ENCODE peak calls at places on chromosomes 4 and X, in five cellular contexts. W is NCI-H345, P is PC-3, D is heart left ventricle, J is GM23248. X is an unnamed sample.

GRCh38 chrX:123884809-123885408 is 25.1 kb downstream of the XIAP start:
- DNase-seq in W (no peak), P (peak), D (no peak), J (peak), X (peak)

GRCh38 chrX:112851806-112852205 is 11.2 kb upstream of the AMOT start:
- DNase-seq in W (no peak), P (no peak), D (peak), J (peak), X (no peak)

GRCh38 chr4:69764311-69764710 is 3.9 kb upstream of the SULT1B1 start:
- DNase-seq in W (no peak), P (no peak), D (no peak), J (no peak), X (no peak)

GRCh38 chrX:40143001-40143400 is 45.2 kb upstream of the BCOR start:
- DNase-seq in W (no peak), P (no peak), D (no peak), J (no peak), X (peak)

GRCh38 chrX:40646489-40647306 is 663 bp downstream of the CXorf38 start:
- DNase-seq in W (no peak), P (peak), D (peak), J (peak), X (peak)

GRCh38 chr4:77092832-77093800 is 17.3 kb upstream of the CCNI start:
- DNase-seq in W (no peak), P (peak), D (no peak), J (peak), X (no peak)

GRCh38 chrX:100654256-100654655 is 10.3 kb downstream of the SRPX2 start:
- DNase-seq in W (no peak), P (peak), D (no peak), J (peak), X (peak)

GRCh38 chr4:101501421-101501820 is 154.1 kb upstream of the PPP3CA start:
- DNase-seq in W (no peak), P (no peak), D (no peak), J (no peak), X (no peak)

GRCh38 chr4:62470421-62470983 is 1270.4 kb downstream of the ADGRL3 start:
- DNase-seq in W (no peak), P (no peak), D (no peak), J (no peak), X (no peak)

GRCh38 chr4:10203851-10204250 is 87.3 kb upstream of the WDR1 start:
- DNase-seq in W (no peak), P (no peak), D (no peak), J (no peak), X (no peak)

GRCh38 chr4:104491396-104491821 is 3.3 kb downstream of the CXXC4 start:
- DNase-seq in W (peak), P (no peak), D (no peak), J (peak), X (peak)

GRCh38 chr4:24103434-24104168 is 213.8 kb upstream of the PPARGC1A start:
- DNase-seq in W (no peak), P (no peak), D (no peak), J (no peak), X (no peak)

GRCh38 chr4:184282251-184282713 is 64.6 kb upstream of the ENPP6 start:
- DNase-seq in W (peak), P (no peak), D (no peak), J (peak), X (no peak)

GRCh38 chrX:44036336-44036735 is 63.1 kb upstream of the NDP start:
- DNase-seq in W (no peak), P (no peak), D (no peak), J (peak), X (no peak)

GRCh38 chr4:19030536-19030935 is 1009.0 kb upstream of the LCORL start:
- DNase-seq in W (no peak), P (no peak), D (no peak), J (peak), X (no peak)

GRCh38 chr4:73853718-73854473 is 800 bp downstream of the PF4V1 start:
- DNase-seq in W (no peak), P (no peak), D (no peak), J (no peak), X (no peak)

GRCh38 chrX:118847676-118848075 is 24.1 kb downstream of the ZCCHC12 start:
- DNase-seq in W (peak), P (peak), D (no peak), J (peak), X (peak)

GRCh38 chr4:39030726-39031125 is 1.5 kb downstream of the TMEM156 start:
- DNase-seq in W (no peak), P (no peak), D (no peak), J (peak), X (no peak)

GRCh38 chrX:101415180-101416130 is 7.4 kb downstream of the HNRNPH2 start:
- DNase-seq in W (peak), P (peak), D (peak), J (peak), X (peak)

GRCh38 chr4:156968479-156968984 is 3.1 kb downstream of the PDGFC start:
- DNase-seq in W (peak), P (peak), D (peak), J (peak), X (peak)

GRCh38 chrX:119686087-119686639 is 6.8 kb downstream of the SEPTIN6 start:
- DNase-seq in W (no peak), P (no peak), D (peak), J (peak), X (no peak)

GRCh38 chr4:74588350-74588749 is 143.4 kb downstream of the AREG start:
- DNase-seq in W (no peak), P (no peak), D (no peak), J (no peak), X (no peak)

GRCh38 chr4:123588631-123589223 is 192.1 kb downstream of the SPRY1 start:
- DNase-seq in W (peak), P (peak), D (peak), J (peak), X (peak)

X was measured in NCI-H146.